ENCODE peak calls at places on chromosomes 7 and 10, in seven cellular contexts. One of them, this sample, is unnamed.

GRCh38 chr7:122067077-122067476 is 77.0 kb downstream of the AASS start:
- DNase-seq in HFF-Myc: no peak
- DNase-seq in endothelial cell: no peak
- DNase-seq in HL-60: no peak
- DNase-seq in AG09309: no peak
- DNase-seq in HFFc6: no peak
- DNase-seq in cardiac muscle cell: no peak
- DNase-seq in this sample: no peak

GRCh38 chr10:83182076-83182475 is 957.2 kb upstream of the GHITM start:
- DNase-seq in HFF-Myc: no peak
- DNase-seq in HFFc6: no peak
- DNase-seq in HL-60: no peak
- DNase-seq in cardiac muscle cell: no peak
- DNase-seq in endothelial cell: no peak
- DNase-seq in AG09309: no peak
- DNase-seq in this sample: no peak

GRCh38 chr10:124592736-124593430 is 131.3 kb downstream of the LHPP start:
- DNase-seq in AG09309: no peak
- DNase-seq in HL-60: no peak
- DNase-seq in endothelial cell: no peak
- DNase-seq in cardiac muscle cell: no peak
- DNase-seq in HFF-Myc: no peak
- DNase-seq in HFFc6: no peak
- DNase-seq in this sample: no peak

GRCh38 chr7:150330211-150330885 is 7.0 kb upstream of the ACTR3C start:
- DNase-seq in endothelial cell: no peak
- DNase-seq in HFFc6: no peak
- DNase-seq in cardiac muscle cell: no peak
- DNase-seq in HFF-Myc: no peak
- DNase-seq in HL-60: no peak
- DNase-seq in AG09309: no peak
- DNase-seq in this sample: no peak

GRCh38 chr10:124152139-124152780 is 58.9 kb upstream of the CHST15 start:
- DNase-seq in HL-60: no peak
- DNase-seq in HFFc6: peak; percentile 68
- DNase-seq in AG09309: peak; percentile 55
- DNase-seq in cardiac muscle cell: peak; percentile 86
- DNase-seq in endothelial cell: no peak
- DNase-seq in HFF-Myc: peak; percentile 37
- DNase-seq in this sample: no peak

GRCh38 chr7:102284891-102285540 is 1.7 kb upstream of the SH2B2 start:
- DNase-seq in cardiac muscle cell: no peak
- DNase-seq in HFF-Myc: no peak
- DNase-seq in HFFc6: no peak
- DNase-seq in AG09309: no peak
- DNase-seq in endothelial cell: no peak
- DNase-seq in HL-60: no peak
- DNase-seq in this sample: no peak

GRCh38 chr10:128147669-128148068 is 21.4 kb upstream of the MKI67 start:
- DNase-seq in cardiac muscle cell: peak; percentile 93
- DNase-seq in HFF-Myc: no peak
- DNase-seq in endothelial cell: no peak
- DNase-seq in AG09309: peak; percentile 76
- DNase-seq in HFFc6: peak; percentile 59
- DNase-seq in HL-60: no peak
- DNase-seq in this sample: peak; percentile 43

GRCh38 chr10:23478570-23478969 is 39.7 kb downstream of the OTUD1 start:
- DNase-seq in HL-60: no peak
- DNase-seq in HFF-Myc: no peak
- DNase-seq in endothelial cell: no peak
- DNase-seq in cardiac muscle cell: peak; percentile 3
- DNase-seq in HFFc6: no peak
- DNase-seq in AG09309: no peak
- DNase-seq in this sample: no peak

GRCh38 chr10:96975083-96975482 is 143.0 kb downstream of the LCOR start:
- DNase-seq in HFF-Myc: no peak
- DNase-seq in cardiac muscle cell: no peak
- DNase-seq in AG09309: no peak
- DNase-seq in HL-60: no peak
- DNase-seq in endothelial cell: no peak
- DNase-seq in HFFc6: no peak
- DNase-seq in this sample: no peak

GRCh38 chr10:1255166-1255565 is 199.0 kb downstream of the WDR37 start:
- DNase-seq in AG09309: no peak
- DNase-seq in endothelial cell: no peak
- DNase-seq in HFF-Myc: no peak
- DNase-seq in HL-60: no peak
- DNase-seq in cardiac muscle cell: peak; percentile 2
- DNase-seq in HFFc6: no peak
- DNase-seq in this sample: no peak

GRCh38 chr10:55989188-55989587 is 371.9 kb downstream of the ZWINT start:
- DNase-seq in HFF-Myc: no peak
- DNase-seq in endothelial cell: no peak
- DNase-seq in HL-60: no peak
- DNase-seq in cardiac muscle cell: no peak
- DNase-seq in HFFc6: no peak
- DNase-seq in AG09309: no peak
- DNase-seq in this sample: no peak
- TF ChIP-seq CTCF in HFF-Myc: no peak
- TF ChIP-seq CTCF in endothelial cell: peak; percentile 34
- TF ChIP-seq CTCF in HL-60: no peak
- TF ChIP-seq CTCF in cardiac muscle cell: no peak
- TF ChIP-seq CTCF in HFFc6: peak; percentile 16
- TF ChIP-seq CTCF in AG09309: no peak
- TF ChIP-seq CTCF in this sample: no peak

GRCh38 chr10:34280599-34281374 is 534.3 kb downstream of the PARD3 start:
- DNase-seq in cardiac muscle cell: peak; percentile 96
- DNase-seq in HL-60: no peak
- DNase-seq in endothelial cell: no peak
- DNase-seq in HFF-Myc: peak; percentile 84
- DNase-seq in AG09309: peak; percentile 87
- DNase-seq in HFFc6: peak; percentile 93
- DNase-seq in this sample: peak; percentile 73
- TF ChIP-seq CTCF in cardiac muscle cell: peak; percentile 41
- TF ChIP-seq CTCF in HL-60: no peak
- TF ChIP-seq CTCF in endothelial cell: no peak
- TF ChIP-seq CTCF in HFF-Myc: peak; percentile 34
- TF ChIP-seq CTCF in AG09309: peak; percentile 57
- TF ChIP-seq CTCF in HFFc6: peak; percentile 49
- TF ChIP-seq CTCF in this sample: no peak

GRCh38 chr7:16619979-16620408 is 25.6 kb downstream of the ANKMY2 start:
- DNase-seq in AG09309: no peak
- DNase-seq in cardiac muscle cell: no peak
- DNase-seq in HFF-Myc: no peak
- DNase-seq in endothelial cell: no peak
- DNase-seq in HFFc6: no peak
- DNase-seq in HL-60: no peak
- DNase-seq in this sample: no peak
- TF ChIP-seq CTCF in AG09309: no peak
- TF ChIP-seq CTCF in cardiac muscle cell: no peak
- TF ChIP-seq CTCF in HFF-Myc: no peak
- TF ChIP-seq CTCF in endothelial cell: no peak
- TF ChIP-seq CTCF in HFFc6: no peak
- TF ChIP-seq CTCF in HL-60: no peak
- TF ChIP-seq CTCF in this sample: no peak

GRCh38 chr10:81843042-81843441 is 32.0 kb upstream of the NRG3 start:
- DNase-seq in endothelial cell: no peak
- DNase-seq in HFF-Myc: no peak
- DNase-seq in HFFc6: no peak
- DNase-seq in HL-60: no peak
- DNase-seq in AG09309: no peak
- DNase-seq in cardiac muscle cell: no peak
- DNase-seq in this sample: no peak
- TF ChIP-seq CTCF in endothelial cell: no peak
- TF ChIP-seq CTCF in HFF-Myc: no peak
- TF ChIP-seq CTCF in HFFc6: no peak
- TF ChIP-seq CTCF in HL-60: no peak
- TF ChIP-seq CTCF in AG09309: no peak
- TF ChIP-seq CTCF in cardiac muscle cell: no peak
- TF ChIP-seq CTCF in this sample: no peak

GRCh38 chr7:22194633-22195273 is 162.2 kb downstream of the RAPGEF5 start:
- DNase-seq in HL-60: no peak
- DNase-seq in HFFc6: no peak
- DNase-seq in AG09309: no peak
- DNase-seq in cardiac muscle cell: no peak
- DNase-seq in endothelial cell: no peak
- DNase-seq in HFF-Myc: no peak
- DNase-seq in this sample: no peak
- TF ChIP-seq CTCF in HL-60: no peak
- TF ChIP-seq CTCF in HFFc6: no peak
- TF ChIP-seq CTCF in AG09309: no peak
- TF ChIP-seq CTCF in cardiac muscle cell: no peak
- TF ChIP-seq CTCF in endothelial cell: no peak
- TF ChIP-seq CTCF in HFF-Myc: no peak
- TF ChIP-seq CTCF in this sample: no peak

GRCh38 chr7:15288746-15289145 is 273.1 kb downstream of the AGMO start:
- DNase-seq in HFFc6: no peak
- DNase-seq in HFF-Myc: no peak
- DNase-seq in HL-60: no peak
- DNase-seq in cardiac muscle cell: peak; percentile 70
- DNase-seq in AG09309: no peak
- DNase-seq in endothelial cell: no peak
- DNase-seq in this sample: no peak

DNA sequence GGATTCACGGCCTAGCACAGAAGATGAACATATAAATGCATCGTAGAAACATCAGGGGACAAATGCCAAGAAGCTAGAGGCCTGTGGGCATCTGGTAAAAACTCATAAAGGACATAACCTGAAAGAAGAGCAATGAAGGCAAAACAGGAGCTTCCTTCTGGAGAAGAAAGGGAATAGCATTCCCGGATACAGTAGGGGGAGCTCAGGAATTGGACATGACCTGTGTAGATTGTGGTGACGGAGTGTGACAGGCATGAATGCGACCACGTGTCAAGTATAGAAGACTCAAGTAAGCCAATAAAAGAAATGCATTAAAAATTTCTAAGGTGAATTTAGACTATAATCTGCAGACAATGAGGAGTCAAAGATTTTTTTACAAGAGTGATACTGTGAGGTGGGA is 270.1 kb downstream of the AGMO start:
- DNase-seq in AG09309: no peak
- DNase-seq in cardiac muscle cell: no peak
- DNase-seq in HFFc6: no peak
- DNase-seq in endothelial cell: no peak
- DNase-seq in HL-60: no peak
- DNase-seq in HFF-Myc: no peak
- DNase-seq in this sample: no peak
- TF ChIP-seq CTCF in AG09309: no peak
- TF ChIP-seq CTCF in cardiac muscle cell: no peak
- TF ChIP-seq CTCF in HFFc6: no peak
- TF ChIP-seq CTCF in endothelial cell: no peak
- TF ChIP-seq CTCF in HL-60: no peak
- TF ChIP-seq CTCF in HFF-Myc: no peak
- TF ChIP-seq CTCF in this sample: no peak

DNA sequence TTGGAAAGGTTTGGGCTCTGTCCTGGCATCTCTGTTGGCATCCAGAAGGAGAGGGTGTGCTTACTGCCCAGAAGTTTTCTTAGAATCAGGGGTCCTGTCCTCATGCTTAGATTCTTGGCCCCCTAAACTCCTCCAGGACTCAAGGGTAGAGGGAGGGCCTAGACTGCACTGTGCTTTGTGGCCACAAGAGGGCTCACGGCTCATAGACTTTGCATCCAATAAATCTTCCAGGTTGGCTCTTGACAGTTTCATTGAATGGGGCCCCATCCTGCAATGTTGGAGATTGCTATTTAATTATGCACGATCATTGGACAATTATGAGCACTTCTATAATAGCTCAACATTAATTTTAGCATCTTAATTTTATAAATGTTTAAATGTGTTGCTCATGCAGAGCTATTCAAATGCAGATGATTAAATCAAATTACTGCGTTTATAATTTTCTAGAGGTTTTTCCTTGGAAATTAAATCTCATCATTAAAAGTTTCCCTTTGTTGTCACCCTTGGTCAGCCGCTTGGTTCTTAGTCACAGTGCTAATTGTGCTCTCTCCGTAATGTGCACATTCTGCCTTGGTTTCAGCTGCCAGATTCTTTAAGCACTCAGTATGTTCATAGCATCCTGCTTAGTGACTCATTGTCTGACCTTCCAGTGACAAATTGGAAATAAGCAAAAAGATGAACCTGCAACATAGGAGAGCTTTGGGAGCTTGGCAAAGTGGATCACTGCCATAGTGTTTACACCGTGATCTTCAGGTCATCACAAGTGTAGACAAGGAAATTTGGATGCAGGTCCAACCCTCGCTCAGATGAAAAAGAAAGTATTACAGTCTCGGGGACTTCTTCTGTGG is 33.5 kb upstream of the PLPP4 start:
- DNase-seq in HFFc6: peak; percentile 86
- DNase-seq in endothelial cell: peak; percentile 59
- DNase-seq in HFF-Myc: no peak
- DNase-seq in cardiac muscle cell: peak; percentile 64
- DNase-seq in AG09309: no peak
- DNase-seq in HL-60: peak; percentile 2
- DNase-seq in this sample: no peak
- TF ChIP-seq CTCF in HFFc6: peak; percentile 98
- TF ChIP-seq CTCF in endothelial cell: peak; percentile 91
- TF ChIP-seq CTCF in HFF-Myc: peak; percentile 89
- TF ChIP-seq CTCF in cardiac muscle cell: peak; percentile 95
- TF ChIP-seq CTCF in AG09309: peak; percentile 92
- TF ChIP-seq CTCF in HL-60: peak; percentile 77
- TF ChIP-seq CTCF in this sample: peak; percentile 85